ENCODE peak calls at places on chromosomes 1 and 21, in nine cellular contexts. K is spleen, H is transverse colon, Z is H1, B is esophagus muscularis mucosa, X is endothelial cell of umbilical vein, I is stomach, G is A549, M is right lobe of liver. D is an unnamed sample.

GRCh38 chr1:39822146-39822545 is 33.5 kb upstream of the BMP8B start:
- DNase-seq in K (no peak), H (no peak), Z (no peak), B (no peak), X (no peak), I (no peak), G (no peak), M (no peak), D (no peak)

GRCh38 chr1:219697667-219698066 is 84.8 kb upstream of the ZC3H11B start:
- DNase-seq in K (no peak), H (no peak), Z (no peak), B (no peak), X (no peak), I (no peak), G (no peak), M (no peak), D (no peak)

GRCh38 chr1:63087966-63088365 is 234.4 kb upstream of the FOXD3 start:
- DNase-seq in K (no peak), H (no peak), Z (no peak), B (no peak), X (no peak), I (no peak), G (peak; percentile 12), M (no peak), D (no peak)

GRCh38 chr21:34812510-34813265 is 143.9 kb downstream of the CLIC6 start:
- DNase-seq in K (no peak), H (no peak), Z (no peak), B (no peak), X (no peak), I (no peak), G (peak; percentile 74), M (no peak), D (no peak)

GRCh38 chr1:235342039-235342438 is 13.7 kb downstream of the GGPS1 start:
- DNase-seq in K (no peak), H (no peak), Z (no peak), B (no peak), X (no peak), I (no peak), G (no peak), M (no peak), D (no peak)

GRCh38 chr1:154463512-154463990 is 38.5 kb upstream of the TDRD10 start:
- DNase-seq in K (peak; percentile 70), H (peak; percentile 30), Z (no peak), B (no peak), X (peak; percentile 31), I (no peak), G (no peak), M (no peak), D (no peak)

GRCh38 chr1:189851806-189852367 is 625.8 kb downstream of the BRINP3 start:
- DNase-seq in K (no peak), H (no peak), Z (no peak), B (no peak), X (no peak), I (no peak), G (no peak), M (no peak), D (no peak)

GRCh38 chr1:212640223-212640885 is 31.8 kb downstream of the ATF3 start:
- DNase-seq in K (no peak), H (no peak), Z (no peak), B (no peak), X (no peak), I (no peak), G (no peak), M (no peak), D (no peak)

GRCh38 chr21:36747815-36748381 is 49.0 kb downstream of the SIM2 start:
- DNase-seq in K (peak; percentile 75), H (peak; percentile 60), Z (no peak), B (no peak), X (peak; percentile 35), I (no peak), G (no peak), M (peak; percentile 63), D (peak; percentile 76)

GRCh38 chr1:109365642-109366204 is 32.0 kb downstream of the SORT1 start:
- DNase-seq in K (no peak), H (peak; percentile 69), Z (no peak), B (no peak), X (no peak), I (no peak), G (no peak), M (peak; percentile 73), D (no peak)

GRCh38 chr1:40620150-40620549 is 45.3 kb downstream of the RIMS3 start:
- DNase-seq in K (no peak), H (no peak), Z (no peak), B (peak; percentile 60), X (no peak), I (no peak), G (no peak), M (peak; percentile 20), D (peak; percentile 14)

GRCh38 chr1:197868751-197869501 is 33.5 kb upstream of the C1orf53 start:
- DNase-seq in K (no peak), H (peak; percentile 42), Z (peak; percentile 23), B (no peak), X (peak; percentile 56), I (no peak), G (peak; percentile 68), M (peak; percentile 45), D (peak; percentile 73)

GRCh38 chr1:156705918-156706646 is 699 bp upstream of the CRABP2 start:
- DNase-seq in K (peak; percentile 82), H (peak; percentile 66), Z (peak; percentile 86), B (peak; percentile 94), X (peak; percentile 57), I (peak; percentile 68), G (peak; percentile 53), M (no peak), D (peak; percentile 65)

GRCh38 chr1:9589144-9589718 is 520 bp downstream of the TMEM201 start:
- DNase-seq in K (peak; percentile 84), H (peak; percentile 46), Z (no peak), B (no peak), X (peak; percentile 44), I (peak; percentile 39), G (no peak), M (no peak), D (peak; percentile 45)

GRCh38 chr1:210669951-210670350 is 341.2 kb downstream of the HHAT start:
- DNase-seq in K (no peak), H (no peak), Z (no peak), B (no peak), X (no peak), I (no peak), G (no peak), M (no peak), D (no peak)

GRCh38 chr1:192513697-192514096 is 61.9 kb upstream of the RGS1 start:
- DNase-seq in K (no peak), H (no peak), Z (no peak), B (no peak), X (no peak), I (no peak), G (no peak), M (no peak), D (no peak)
- H3K4me3 ChIP-seq in K (no peak overlapping the region), H (no peak overlapping the region), Z (no peak overlapping the region), B (no peak overlapping the region), X (no peak overlapping the region), I (no peak overlapping the region), G (no peak overlapping the region), M (no peak overlapping the region), D (no peak overlapping the region)

GRCh38 chr1:98661544-98662353 is at the start of gene SNX7:
- DNase-seq in K (peak; percentile 90), H (peak; percentile 89), Z (peak; percentile 13), B (no peak), X (peak; percentile 83), I (peak; percentile 88), G (peak; percentile 70), M (peak; percentile 90), D (peak; percentile 84)
- TF ChIP-seq POLR2A in K (no peak), H (peak; percentile 80), Z (no peak), B (no peak), X (no peak), I (no peak), G (no peak), M (peak; percentile 75), D (peak; percentile 79)

GRCh38 chr1:115185351-115185750 is 96.0 kb upstream of the TSPAN2 start:
- DNase-seq in K (no peak), H (no peak), Z (no peak), B (no peak), X (no peak), I (no peak), G (no peak), M (no peak), D (no peak)
- H3K27ac ChIP-seq in K (no peak overlapping the region), H (no peak overlapping the region), Z (no peak overlapping the region), B (peak overlapping the region; percentile 4), X (no peak overlapping the region), I (no peak overlapping the region), G (peak overlapping the region; percentile 79), M (no peak overlapping the region), D (no peak overlapping the region)

GRCh38 chr1:20150969-20151368 is 11.8 kb downstream of the PLA2G2F start:
- DNase-seq in K (no peak), H (no peak), Z (no peak), B (no peak), X (no peak), I (no peak), G (no peak), M (no peak), D (no peak)

GRCh38 chr1:20150326-20150705 is 11.2 kb downstream of the PLA2G2F start:
- DNase-seq in K (no peak), H (no peak), Z (no peak), B (no peak), X (no peak), I (no peak), G (no peak), M (no peak), D (no peak)

GRCh38 chr1:20152599-20152930 is 13.4 kb downstream of the PLA2G2F start:
- DNase-seq in K (no peak), H (no peak), Z (no peak), B (no peak), X (no peak), I (no peak), G (no peak), M (no peak), D (no peak)

GRCh38 chr1:20153000-20153418 is 13.9 kb downstream of the PLA2G2F start:
- DNase-seq in K (no peak), H (no peak), Z (no peak), B (no peak), X (no peak), I (no peak), G (peak; percentile 11), M (peak; percentile 76), D (no peak)

DNA sequence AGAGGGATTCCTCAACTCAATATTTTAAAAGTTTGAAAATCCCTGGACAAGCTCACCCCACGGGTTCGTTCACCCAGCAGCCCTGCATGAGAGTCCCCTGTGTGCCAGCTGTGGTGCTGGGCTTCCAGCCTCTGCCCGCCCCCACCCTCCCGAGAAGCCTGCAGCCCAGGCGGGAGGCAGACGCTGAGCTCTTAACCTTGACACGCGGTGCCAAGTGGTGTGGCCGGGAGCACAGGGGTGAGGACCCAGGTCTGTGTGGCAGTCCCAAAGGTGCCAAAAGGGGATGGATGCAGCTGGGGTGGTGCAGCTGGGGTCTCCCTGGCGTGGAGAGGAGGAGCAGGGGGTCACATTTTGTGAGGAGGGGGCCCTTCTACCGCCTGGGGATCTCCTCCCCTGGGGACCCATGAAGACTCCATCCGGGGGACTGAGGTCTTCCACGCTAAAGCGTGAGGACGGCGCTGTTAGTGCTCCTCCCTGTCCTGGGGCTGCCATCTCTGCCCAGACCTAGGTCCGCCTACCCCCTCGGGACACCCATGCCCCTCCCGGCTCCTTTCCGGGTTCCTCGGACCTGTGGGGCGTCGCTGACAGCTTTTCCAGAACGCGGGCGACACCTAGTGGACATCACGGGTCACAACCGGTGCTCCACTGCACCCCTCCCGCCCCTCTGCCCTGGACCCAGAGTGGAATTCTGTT is 12.9 kb downstream of the PLA2G2F start:
- DNase-seq in K (peak; percentile 94), H (peak; percentile 86), Z (peak; percentile 61), B (peak; percentile 94), X (peak; percentile 42), I (peak; percentile 84), G (peak; percentile 69), M (peak; percentile 80), D (peak; percentile 80)
- H3K4me3 ChIP-seq in K (peak overlapping the region; percentile 33), H (peak overlapping the region; percentile 33), Z (peak overlapping the region; percentile 50), B (peak overlapping the region; percentile 49), X (no peak overlapping the region), I (peak overlapping the region; percentile 35), G (peak overlapping the region; percentile 50), M (peak overlapping the region; percentile 16), D (peak overlapping the region; percentile 43)

D was measured in Peyer's patch.